ENCODE peak calls at places on chromosomes 13 and 19, in four cellular contexts. One of them, this sample, is unnamed.

GRCh38 chr13:28321751-28322150 is 173.2 kb downstream of the FLT1 start:
- DNase-seq in trophoblast cell: no peak
- DNase-seq in PC-3: no peak
- DNase-seq in fibroblast of lung: peak; percentile 6
- DNase-seq in this sample: no peak

GRCh38 chr19:3945838-3946237 is 13.0 kb downstream of the NMRK2 start:
- DNase-seq in trophoblast cell: no peak
- DNase-seq in PC-3: no peak
- DNase-seq in fibroblast of lung: no peak
- DNase-seq in this sample: no peak

GRCh38 chr13:111415216-111415615 is 94.8 kb downstream of the TEX29 start:
- DNase-seq in trophoblast cell: no peak
- DNase-seq in PC-3: no peak
- DNase-seq in fibroblast of lung: no peak
- DNase-seq in this sample: no peak

GRCh38 chr13:27969073-27969865 is at the start of gene CDX2:
- DNase-seq in trophoblast cell: no peak
- DNase-seq in PC-3: no peak
- DNase-seq in fibroblast of lung: no peak
- DNase-seq in this sample: no peak

GRCh38 chr19:1110809-1111640 is 7.2 kb downstream of the GPX4 start:
- DNase-seq in trophoblast cell: no peak
- DNase-seq in PC-3: no peak
- DNase-seq in fibroblast of lung: no peak
- DNase-seq in this sample: no peak

GRCh38 chr13:21101865-21102576 is 40.6 kb upstream of the LATS2 start:
- DNase-seq in trophoblast cell: no peak
- DNase-seq in PC-3: no peak
- DNase-seq in fibroblast of lung: no peak
- DNase-seq in this sample: no peak

GRCh38 chr13:89227356-89227755 is 1556.2 kb downstream of the SLITRK5 start:
- DNase-seq in trophoblast cell: no peak
- DNase-seq in PC-3: peak; percentile 73
- DNase-seq in fibroblast of lung: peak; percentile 40
- DNase-seq in this sample: peak; percentile 23

GRCh38 chr19:2686347-2686746 is 16.1 kb downstream of the GNG7 start:
- DNase-seq in trophoblast cell: no peak
- DNase-seq in PC-3: no peak
- DNase-seq in fibroblast of lung: no peak
- DNase-seq in this sample: no peak

GRCh38 chr13:71785361-71785760 is 81.6 kb downstream of the DACH1 start:
- DNase-seq in trophoblast cell: no peak
- DNase-seq in PC-3: no peak
- DNase-seq in fibroblast of lung: no peak
- DNase-seq in this sample: no peak

GRCh38 chr19:53868892-53869804 is 1.5 kb downstream of the MYADM start:
- DNase-seq in trophoblast cell: peak; percentile 88
- DNase-seq in PC-3: peak; percentile 90
- DNase-seq in fibroblast of lung: peak; percentile 88
- DNase-seq in this sample: peak; percentile 78

GRCh38 chr19:49430678-49431329 is 5.6 kb downstream of the GFY start:
- DNase-seq in trophoblast cell: no peak
- DNase-seq in PC-3: no peak
- DNase-seq in fibroblast of lung: no peak
- DNase-seq in this sample: no peak

GRCh38 chr19:53906211-53907192 is 2.6 kb upstream of the CACNG7 start:
- DNase-seq in trophoblast cell: no peak
- DNase-seq in PC-3: peak; percentile 39
- DNase-seq in fibroblast of lung: no peak
- DNase-seq in this sample: no peak

GRCh38 chr19:38003427-38004099 is 96.6 kb downstream of the SIPA1L3 start:
- DNase-seq in trophoblast cell: no peak
- DNase-seq in PC-3: peak; percentile 94
- DNase-seq in fibroblast of lung: peak; percentile 92
- DNase-seq in this sample: peak; percentile 88

GRCh38 chr13:29496241-29496712 is 99.2 kb downstream of the SLC7A1 start:
- DNase-seq in trophoblast cell: no peak
- DNase-seq in PC-3: peak; percentile 41
- DNase-seq in fibroblast of lung: no peak
- DNase-seq in this sample: no peak

GRCh38 chr19:53328967-53329366 is 4.6 kb upstream of the ZNF845 start:
- DNase-seq in trophoblast cell: no peak
- DNase-seq in PC-3: no peak
- DNase-seq in fibroblast of lung: no peak
- DNase-seq in this sample: no peak

GRCh38 chr13:38262211-38262610 is 87.4 kb upstream of the UFM1 start:
- DNase-seq in trophoblast cell: no peak
- DNase-seq in PC-3: no peak
- DNase-seq in fibroblast of lung: peak; percentile 35
- DNase-seq in this sample: peak; percentile 30

GRCh38 chr13:29583073-29583785 is 12.3 kb downstream of the SLC7A1 start:
- DNase-seq in trophoblast cell: no peak
- DNase-seq in PC-3: peak; percentile 62
- DNase-seq in fibroblast of lung: peak; percentile 91
- DNase-seq in this sample: peak; percentile 87

GRCh38 chr19:17391371-17392151 is 2.4 kb downstream of the CCDC194 start:
- DNase-seq in trophoblast cell: no peak
- DNase-seq in PC-3: no peak
- DNase-seq in fibroblast of lung: no peak
- DNase-seq in this sample: no peak

GRCh38 chr13:110279684-110280083 is 27.3 kb downstream of the COL4A1 start:
- DNase-seq in trophoblast cell: no peak
- DNase-seq in PC-3: no peak
- DNase-seq in fibroblast of lung: no peak
- DNase-seq in this sample: no peak

GRCh38 chr19:39303373-39304184 is 7.4 kb downstream of the IFNL1 start:
- DNase-seq in trophoblast cell: peak; percentile 60
- DNase-seq in PC-3: no peak
- DNase-seq in fibroblast of lung: no peak
- DNase-seq in this sample: no peak

GRCh38 chr13:51818771-51819511 is 15.0 kb upstream of the DHRS12 start:
- DNase-seq in trophoblast cell: no peak
- DNase-seq in PC-3: no peak
- DNase-seq in fibroblast of lung: peak; percentile 40
- DNase-seq in this sample: peak; percentile 24

GRCh38 chr19:38142176-38143035 is 81.6 kb downstream of the DPF1 start:
- DNase-seq in trophoblast cell: peak; percentile 15
- DNase-seq in PC-3: peak; percentile 31
- DNase-seq in fibroblast of lung: peak; percentile 41
- DNase-seq in this sample: peak; percentile 12

GRCh38 chr13:90415902-90416301 is 931.6 kb upstream of the MIR17HG start:
- DNase-seq in trophoblast cell: no peak
- DNase-seq in PC-3: no peak
- DNase-seq in fibroblast of lung: peak; percentile 20
- DNase-seq in this sample: peak; percentile 8

GRCh38 chr19:18479964-18480723 is 41.7 kb downstream of the ELL start:
- DNase-seq in trophoblast cell: no peak
- DNase-seq in PC-3: no peak
- DNase-seq in fibroblast of lung: peak; percentile 66
- DNase-seq in this sample: peak; percentile 59

GRCh38 chr19:35462476-35462953 is 14.5 kb downstream of the FFAR2 start:
- DNase-seq in trophoblast cell: peak; percentile 9
- DNase-seq in PC-3: no peak
- DNase-seq in fibroblast of lung: no peak
- DNase-seq in this sample: no peak

GRCh38 chr13:49840667-49841066 is 48.2 kb upstream of the KPNA3 start:
- DNase-seq in trophoblast cell: no peak
- DNase-seq in PC-3: no peak
- DNase-seq in fibroblast of lung: no peak
- DNase-seq in this sample: no peak

GRCh38 chr19:53870485-53870844 is 2.8 kb downstream of the MYADM start:
- DNase-seq in trophoblast cell: no peak
- DNase-seq in PC-3: no peak
- DNase-seq in fibroblast of lung: peak; percentile 20
- DNase-seq in this sample: no peak

GRCh38 chr19:798415-799075 is 1.3 kb downstream of the PTBP1 start:
- DNase-seq in trophoblast cell: no peak
- DNase-seq in PC-3: no peak
- DNase-seq in fibroblast of lung: no peak
- DNase-seq in this sample: no peak

GRCh38 chr13:84405286-84405685 is 523.0 kb upstream of the SLITRK1 start:
- DNase-seq in trophoblast cell: no peak
- DNase-seq in PC-3: no peak
- DNase-seq in fibroblast of lung: peak; percentile 70
- DNase-seq in this sample: peak; percentile 58

GRCh38 chr19:52640916-52641315 is 2.8 kb upstream of the ZNF83 start:
- DNase-seq in trophoblast cell: no peak
- DNase-seq in PC-3: no peak
- DNase-seq in fibroblast of lung: no peak
- DNase-seq in this sample: no peak

GRCh38 chr13:100588350-100589177 is at the start of gene GGACT:
- DNase-seq in trophoblast cell: peak; percentile 46
- DNase-seq in PC-3: peak; percentile 27
- DNase-seq in fibroblast of lung: peak; percentile 56
- DNase-seq in this sample: peak; percentile 24

GRCh38 chr19:30718014-30718413 is 345.8 kb downstream of the ZNF536 start:
- DNase-seq in trophoblast cell: no peak
- DNase-seq in PC-3: no peak
- DNase-seq in fibroblast of lung: no peak
- DNase-seq in this sample: no peak

GRCh38 chr19:30718728-30719127 is 346.5 kb downstream of the ZNF536 start:
- DNase-seq in trophoblast cell: no peak
- DNase-seq in PC-3: no peak
- DNase-seq in fibroblast of lung: no peak
- DNase-seq in this sample: no peak

GRCh38 chr19:30719991-30720329 is 347.8 kb downstream of the ZNF536 start:
- DNase-seq in trophoblast cell: no peak
- DNase-seq in PC-3: no peak
- DNase-seq in fibroblast of lung: no peak
- DNase-seq in this sample: no peak

GRCh38 chr19:30717381-30717780 is 345.2 kb downstream of the ZNF536 start:
- DNase-seq in trophoblast cell: no peak
- DNase-seq in PC-3: no peak
- DNase-seq in fibroblast of lung: no peak
- DNase-seq in this sample: no peak

DNA sequence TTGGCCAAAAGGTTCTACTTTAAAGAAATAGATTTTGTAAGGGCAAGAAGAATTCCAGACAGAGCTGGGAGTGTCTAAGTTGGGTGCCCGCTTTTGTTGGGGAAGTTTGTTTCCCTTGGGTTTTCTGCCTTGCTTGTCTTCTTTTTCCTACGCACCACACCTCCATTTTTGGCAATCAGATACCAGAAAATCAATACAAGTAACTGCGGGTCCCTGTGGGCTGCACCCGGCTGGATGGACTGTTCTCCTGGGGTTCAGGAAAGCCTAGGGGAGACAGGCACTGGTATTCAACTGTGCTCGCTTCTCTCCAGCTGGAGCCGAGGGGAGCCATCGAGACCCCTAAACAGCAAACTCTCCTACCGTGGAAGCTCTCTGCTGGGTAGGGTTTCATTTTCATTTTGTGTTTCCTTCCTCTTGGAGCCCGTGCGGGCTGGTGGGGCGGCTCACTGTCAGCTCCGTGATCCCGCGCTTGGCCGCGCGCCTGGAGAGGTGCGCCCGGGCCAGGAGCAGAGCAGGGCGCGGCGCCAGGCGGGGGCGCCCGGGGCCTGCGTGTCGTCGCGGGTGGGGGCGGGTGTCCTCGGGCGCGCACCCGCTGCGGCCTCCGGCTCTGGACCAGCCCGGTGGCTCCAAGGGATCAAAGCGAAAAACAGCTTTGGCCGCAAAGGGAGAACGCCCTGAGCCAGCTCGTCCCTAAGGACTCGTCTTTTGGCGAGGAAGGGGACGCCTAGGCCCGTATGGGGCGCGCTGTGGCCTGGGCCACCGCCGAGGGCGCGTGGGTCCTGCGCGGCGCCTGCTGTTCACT is 347.2 kb downstream of the ZNF536 start:
- DNase-seq in trophoblast cell: no peak
- DNase-seq in PC-3: no peak
- DNase-seq in fibroblast of lung: peak; percentile 22
- DNase-seq in this sample: peak; percentile 8
- H3K27ac ChIP-seq in trophoblast cell: no peak overlapping the region
- H3K27ac ChIP-seq in PC-3: no peak overlapping the region
- H3K27ac ChIP-seq in fibroblast of lung: no peak overlapping the region
- H3K27ac ChIP-seq in this sample: no peak overlapping the region

DNA sequence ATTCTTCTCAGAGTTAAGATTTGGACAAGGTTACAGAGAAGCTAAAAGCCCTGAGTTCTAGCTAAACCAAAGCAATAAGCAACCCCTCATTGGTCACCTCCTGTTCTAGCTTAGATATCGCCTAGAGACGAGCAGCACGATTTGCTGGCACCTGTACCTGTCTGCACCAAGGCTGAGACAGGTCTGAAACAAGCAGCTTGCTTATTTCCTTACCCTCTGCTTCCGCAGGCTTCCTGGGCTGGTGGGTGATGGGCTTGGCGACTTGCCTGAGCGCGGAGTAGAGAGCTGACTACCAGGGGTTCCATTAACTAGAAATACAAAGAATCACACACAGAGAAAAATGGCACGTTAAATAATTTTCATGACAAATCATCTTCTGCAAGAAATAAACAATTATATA is 276.9 kb downstream of the DCLK1 start:
- DNase-seq in trophoblast cell: no peak
- DNase-seq in PC-3: no peak
- DNase-seq in fibroblast of lung: no peak
- DNase-seq in this sample: no peak
- H3K9ac ChIP-seq in trophoblast cell: no peak overlapping the region
- H3K9ac ChIP-seq in PC-3: no peak overlapping the region
- H3K9ac ChIP-seq in fibroblast of lung: no peak overlapping the region
- H3K9ac ChIP-seq in this sample: no peak overlapping the region

DNA sequence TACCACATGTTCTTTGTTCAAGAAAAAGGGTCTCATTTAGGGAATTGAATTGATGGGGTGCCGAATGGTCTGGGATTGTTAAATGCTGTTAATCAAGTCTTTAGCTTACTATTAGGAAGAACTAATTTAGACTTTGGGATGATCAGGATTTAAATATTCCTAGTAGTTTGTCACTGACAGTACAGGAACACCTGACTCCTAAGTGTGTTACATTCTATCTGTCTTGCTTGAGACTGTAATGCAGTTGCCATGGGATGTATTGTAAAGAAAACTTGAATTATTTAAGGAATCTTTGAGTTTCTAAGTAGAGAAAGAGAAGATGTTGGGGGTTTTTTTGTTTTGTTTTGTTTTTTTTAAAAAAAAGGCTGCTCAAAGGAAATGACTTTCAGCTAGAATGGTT is 17.8 kb upstream of the KCTD4 start:
- DNase-seq in trophoblast cell: no peak
- DNase-seq in PC-3: no peak
- DNase-seq in fibroblast of lung: no peak
- DNase-seq in this sample: no peak
- H3K27ac ChIP-seq in trophoblast cell: no peak overlapping the region
- H3K27ac ChIP-seq in PC-3: peak overlapping the region; percentile 91
- H3K27ac ChIP-seq in fibroblast of lung: no peak overlapping the region
- H3K27ac ChIP-seq in this sample: peak overlapping the region; percentile 50

DNA sequence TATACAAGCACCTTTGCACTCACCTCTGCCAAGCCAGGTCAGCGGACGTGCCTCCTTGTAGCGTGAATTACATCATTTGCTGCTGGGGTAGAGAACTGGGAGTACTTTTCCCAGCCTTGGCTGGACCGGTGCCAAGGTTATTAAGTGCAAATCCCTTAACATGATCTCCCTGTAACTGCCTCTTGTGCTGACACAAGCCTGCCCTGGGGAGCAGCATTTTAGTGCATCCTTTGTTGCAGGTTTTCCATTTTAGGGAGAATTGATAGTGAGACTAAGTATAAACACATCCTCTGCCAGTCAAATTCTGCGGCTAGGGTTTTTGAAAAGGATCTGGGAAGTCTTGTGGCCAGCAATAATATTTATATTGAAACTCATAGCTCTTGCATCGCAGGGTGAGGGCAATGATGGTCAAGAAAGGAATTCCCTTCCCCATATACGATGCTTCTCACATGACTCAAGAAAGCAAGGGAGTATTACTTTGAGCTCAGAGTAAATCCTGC is 32.7 kb upstream of the DCLK1 start:
- DNase-seq in trophoblast cell: no peak
- DNase-seq in PC-3: peak; percentile 18
- DNase-seq in fibroblast of lung: peak; percentile 96
- DNase-seq in this sample: peak; percentile 96
- H3K9ac ChIP-seq in trophoblast cell: no peak overlapping the region
- H3K9ac ChIP-seq in PC-3: no peak overlapping the region
- H3K9ac ChIP-seq in fibroblast of lung: no peak overlapping the region
- H3K9ac ChIP-seq in this sample: peak overlapping the region; percentile 44